ENCODE peak calls at places on chromosomes 5 and 9, in ten cellular contexts. F, T, U, G, B, L, Q, E, S and J are unnamed samples.

GRCh38 chr5:35294976-35295375 is 64.7 kb upstream of the PRLR start:
- DNase-seq in F (no peak), T (no peak), U (no peak), G (no peak), B (no peak), L (no peak), Q (no peak), E (no peak), S (no peak), J (no peak)

GRCh38 chr5:113806823-113807222 is 293.3 kb downstream of the YTHDC2 start:
- DNase-seq in F (no peak), T (peak), U (no peak), G (peak), B (peak), L (no peak), Q (no peak), E (no peak), S (no peak), J (no peak)

GRCh38 chr5:102715405-102715804 is 39.7 kb upstream of the PAM start:
- DNase-seq in F (no peak), T (no peak), U (no peak), G (peak), B (no peak), L (peak), Q (no peak), E (peak), S (no peak), J (no peak)

GRCh38 chr9:20511680-20512079 is 110.6 kb downstream of the MLLT3 start:
- DNase-seq in F (no peak), T (no peak), U (no peak), G (no peak), B (no peak), L (no peak), Q (no peak), E (peak), S (no peak), J (no peak)

GRCh38 chr9:128414461-128414860 is 6.2 kb upstream of the CERCAM start:
- DNase-seq in F (no peak), T (no peak), U (no peak), G (no peak), B (no peak), L (no peak), Q (no peak), E (no peak), S (no peak), J (no peak)

GRCh38 chr9:135087489-135087791 is at the start of gene OLFM1:
- DNase-seq in F (peak), T (peak), U (peak), G (peak), B (peak), L (peak), Q (no peak), E (peak), S (peak), J (no peak)

GRCh38 chr5:6740586-6741150 is 27.4 kb downstream of the TENT4A start:
- DNase-seq in F (peak), T (no peak), U (no peak), G (no peak), B (no peak), L (no peak), Q (no peak), E (no peak), S (no peak), J (no peak)

GRCh38 chr9:132244582-132245455 is 83.0 kb downstream of the NTNG2 start:
- DNase-seq in F (no peak), T (peak), U (no peak), G (peak), B (no peak), L (no peak), Q (no peak), E (no peak), S (no peak), J (no peak)

GRCh38 chr9:89978185-89978584 is 373.4 kb downstream of the GADD45G start:
- DNase-seq in F (no peak), T (no peak), U (no peak), G (peak), B (peak), L (no peak), Q (no peak), E (peak), S (no peak), J (no peak)

GRCh38 chr5:87410941-87411340 is 1.8 kb downstream of the CCNH start:
- DNase-seq in F (no peak), T (no peak), U (no peak), G (peak), B (no peak), L (peak), Q (no peak), E (no peak), S (no peak), J (no peak)

GRCh38 chr5:57783693-57784092 is 301.1 kb upstream of the ACTBL2 start:
- DNase-seq in F (no peak), T (no peak), U (no peak), G (peak), B (no peak), L (no peak), Q (no peak), E (no peak), S (no peak), J (no peak)

GRCh38 chr5:2556375-2556966 is 195.0 kb downstream of the IRX2 start:
- DNase-seq in F (no peak), T (no peak), U (no peak), G (no peak), B (no peak), L (no peak), Q (no peak), E (no peak), S (no peak), J (peak)

GRCh38 chr5:84181093-84181492 is 203.6 kb downstream of the EDIL3 start:
- DNase-seq in F (no peak), T (no peak), U (no peak), G (peak), B (no peak), L (no peak), Q (no peak), E (no peak), S (no peak), J (no peak)

GRCh38 chr5:67196537-67197059 is at the start of gene CD180:
- DNase-seq in F (no peak), T (no peak), U (no peak), G (peak), B (no peak), L (no peak), Q (no peak), E (no peak), S (peak), J (no peak)

GRCh38 chr9:99782962-99783718 is 38.5 kb upstream of the NR4A3 start:
- DNase-seq in F (no peak), T (no peak), U (no peak), G (no peak), B (no peak), L (no peak), Q (no peak), E (no peak), S (no peak), J (no peak)

GRCh38 chr5:124746252-124746915 is at the start of gene ZNF608:
- DNase-seq in F (no peak), T (peak), U (no peak), G (peak), B (peak), L (peak), Q (no peak), E (peak), S (no peak), J (no peak)

GRCh38 chr9:121363586-121363961 is 6.5 kb downstream of the STOM start:
- DNase-seq in F (no peak), T (no peak), U (no peak), G (no peak), B (no peak), L (no peak), Q (no peak), E (no peak), S (no peak), J (no peak)

GRCh38 chr9:113456235-113456634 is 7.3 kb upstream of the RGS3 start:
- DNase-seq in F (no peak), T (no peak), U (no peak), G (peak), B (no peak), L (no peak), Q (no peak), E (no peak), S (no peak), J (peak)

GRCh38 chr9:101469026-101469425 is 33.5 kb upstream of the ALDOB start:
- DNase-seq in F (no peak), T (no peak), U (no peak), G (no peak), B (no peak), L (no peak), Q (no peak), E (no peak), S (no peak), J (no peak)

GRCh38 chr9:12726795-12727194 is 33.6 kb downstream of the TYRP1 start:
- DNase-seq in F (no peak), T (no peak), U (no peak), G (no peak), B (no peak), L (no peak), Q (no peak), E (no peak), S (no peak), J (no peak)

DNA sequence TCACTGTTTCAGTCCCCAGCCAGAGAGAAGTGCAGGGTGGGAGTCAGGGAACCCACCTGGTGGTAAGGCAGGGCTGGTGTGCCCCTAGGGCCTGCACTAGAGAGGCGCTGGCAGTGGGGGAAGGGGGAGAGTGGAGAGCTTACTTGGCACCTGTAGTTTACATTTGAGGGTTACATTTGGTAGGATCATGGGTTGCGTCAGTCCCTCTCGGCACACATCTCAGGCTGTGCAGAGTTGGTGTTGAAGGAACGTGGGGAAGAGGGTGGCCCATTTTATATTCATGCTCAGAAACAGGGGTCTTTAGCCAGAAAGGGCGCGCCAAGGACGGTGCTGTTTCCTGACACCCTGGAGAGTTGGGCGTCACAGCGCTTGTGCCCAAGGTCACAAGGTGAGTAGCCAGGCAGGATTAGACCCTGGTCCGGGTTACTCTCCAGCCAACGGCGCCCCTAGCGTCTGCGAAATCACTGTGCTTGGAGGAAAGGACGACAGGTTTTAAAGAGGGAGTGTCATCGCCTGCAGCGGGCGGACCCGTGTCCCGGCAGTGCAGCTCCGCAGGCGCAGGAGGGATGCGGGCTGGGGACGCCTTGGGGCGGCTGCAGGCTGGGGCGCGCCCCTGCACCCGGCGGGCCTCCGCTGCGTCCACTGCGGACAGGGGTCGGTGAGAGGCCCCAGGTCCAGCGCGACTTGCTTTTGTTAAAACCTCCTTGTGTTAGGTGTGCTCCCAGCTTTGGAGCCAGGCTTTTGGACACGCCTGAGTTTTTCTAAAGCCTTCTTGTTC is 272.6 kb downstream of the FANCC start:
- DNase-seq in F (no peak), T (no peak), U (peak), G (no peak), B (no peak), L (no peak), Q (no peak), E (no peak), S (peak), J (no peak)
- H3K4me3 ChIP-seq in F (peak), T (no peak), U (no peak), G (no peak), B (no peak), L (no peak), Q (no peak), E (no peak), S (peak), J (peak)

DNA sequence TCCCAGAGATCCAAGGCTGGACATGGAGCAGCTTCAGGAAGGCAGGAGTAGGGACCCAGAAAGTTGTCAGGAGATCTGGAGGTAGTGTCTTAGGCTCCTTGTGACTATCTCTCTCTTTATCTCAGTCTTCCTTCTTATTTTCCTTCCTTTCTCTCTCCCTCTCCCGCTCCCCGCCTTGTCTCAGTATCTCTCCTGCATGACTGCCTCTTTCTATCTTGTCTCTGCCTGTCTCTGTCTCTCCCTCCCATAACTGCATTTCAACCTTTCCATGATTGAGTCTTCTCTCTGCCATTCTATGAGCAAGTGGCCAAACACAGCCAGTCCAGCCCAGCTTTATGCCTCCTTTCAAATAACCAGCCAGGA is 61.0 kb upstream of the NEK6 start:
- DNase-seq in F (peak), T (no peak), U (no peak), G (no peak), B (no peak), L (no peak), Q (no peak), E (no peak), S (peak), J (no peak)
- H3K4me3 ChIP-seq in F (no peak), T (no peak), U (no peak), G (no peak), B (no peak), L (no peak), Q (no peak), E (no peak), S (no peak), J (no peak)

GRCh38 chr9:93184439-93185221 is 691 bp downstream of the WNK2 start:
- DNase-seq in F (no peak), T (no peak), U (no peak), G (no peak), B (peak), L (no peak), Q (no peak), E (no peak), S (no peak), J (no peak)

GRCh38 chr9:93183106-93183662 is 755 bp upstream of the WNK2 start:
- DNase-seq in F (no peak), T (no peak), U (no peak), G (no peak), B (no peak), L (no peak), Q (no peak), E (no peak), S (no peak), J (no peak)

GRCh38 chr9:93185261-93186150 is 1.6 kb downstream of the WNK2 start:
- DNase-seq in F (no peak), T (no peak), U (no peak), G (no peak), B (no peak), L (no peak), Q (no peak), E (no peak), S (no peak), J (no peak)

GRCh38 chr9:93182572-93182971 is 1.4 kb upstream of the WNK2 start:
- DNase-seq in F (no peak), T (no peak), U (no peak), G (no peak), B (no peak), L (no peak), Q (no peak), E (no peak), S (peak), J (no peak)

DNA sequence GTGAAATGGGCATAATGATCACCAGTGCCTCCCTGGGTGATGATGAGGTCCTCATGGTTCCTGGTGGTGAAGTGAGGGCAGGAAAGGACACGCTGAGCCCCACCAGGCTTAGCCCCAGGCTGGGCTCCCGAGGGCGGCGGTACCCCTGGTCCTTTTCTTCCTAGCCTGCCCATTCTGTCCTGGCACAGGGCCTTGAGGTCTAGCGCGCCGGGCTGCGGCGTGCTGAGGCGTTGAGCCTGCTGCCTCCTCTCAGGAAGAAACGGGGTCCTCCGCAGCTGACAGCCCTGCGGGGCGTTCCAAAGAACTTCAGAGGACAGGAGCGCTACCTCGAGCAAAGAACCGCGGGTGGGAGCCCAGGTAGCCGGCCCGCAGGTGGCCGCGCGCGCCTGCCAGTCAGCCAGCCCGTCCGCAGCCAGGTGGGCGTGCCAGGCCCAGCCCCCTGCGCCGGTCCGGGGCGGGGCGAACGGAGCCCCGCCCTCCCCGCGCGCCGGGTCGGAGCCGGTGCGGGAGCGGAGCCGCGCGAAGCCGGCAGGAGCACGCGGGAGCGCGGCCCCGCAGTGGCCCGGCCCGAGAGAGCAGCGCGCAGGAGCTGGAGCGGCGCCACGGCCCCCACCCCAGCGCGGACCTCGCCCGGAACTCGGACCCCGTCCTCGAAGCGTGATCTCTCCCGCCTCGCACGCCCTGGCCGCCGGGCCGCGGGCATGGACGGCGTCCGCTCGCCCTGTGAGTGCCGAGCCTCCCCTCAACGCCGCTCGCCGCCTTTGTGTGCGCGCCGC is at the start of gene WNK2:
- DNase-seq in F (no peak), T (no peak), U (no peak), G (peak), B (peak), L (peak), Q (peak), E (no peak), S (peak), J (no peak)
- H3K4me3 ChIP-seq in F (peak), T (peak), U (peak), G (peak), B (peak), L (no peak), Q (peak), E (peak), S (peak), J (peak)

DNA sequence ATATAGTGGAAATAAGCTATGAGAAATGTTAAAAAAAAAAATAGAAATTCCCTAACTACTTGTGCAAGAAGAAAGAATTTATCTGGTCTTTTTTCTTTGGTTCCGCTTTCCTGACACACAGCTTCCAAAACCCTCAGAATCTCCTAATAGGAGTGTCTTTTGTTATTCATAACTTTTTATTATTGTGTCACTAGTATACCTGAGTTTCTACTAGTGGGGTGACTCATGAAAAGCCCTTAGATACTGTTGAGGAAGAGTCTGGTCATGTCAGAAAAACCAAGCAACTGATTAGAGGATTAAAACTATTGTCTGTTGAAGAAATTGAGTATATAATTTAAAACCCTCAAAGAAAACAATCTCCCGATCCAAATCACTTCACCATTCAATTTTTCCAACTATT is 152.8 kb upstream of the IFNE start:
- DNase-seq in F (no peak), T (no peak), U (no peak), G (no peak), B (no peak), L (no peak), Q (no peak), E (no peak), S (no peak), J (no peak)
- H3K4me3 ChIP-seq in F (no peak), T (no peak), U (no peak), G (no peak), B (no peak), L (no peak), Q (no peak), E (no peak), S (no peak), J (no peak)

GRCh38 chr9:91395106-91395552 is 28.5 kb downstream of the NFIL3 start:
- DNase-seq in F (no peak), T (no peak), U (no peak), G (peak), B (no peak), L (peak), Q (no peak), E (peak), S (no peak), J (no peak)
- H3K4me3 ChIP-seq in F (no peak), T (no peak), U (no peak), G (no peak), B (no peak), L (no peak), Q (no peak), E (no peak), S (no peak), J (no peak)

GRCh38 chr5:61313960-61314681 is 17.9 kb upstream of the ZSWIM6 start:
- DNase-seq in F (no peak), T (no peak), U (no peak), G (peak), B (no peak), L (peak), Q (no peak), E (peak), S (no peak), J (no peak)
- H3K4me3 ChIP-seq in F (no peak), T (no peak), U (no peak), G (no peak), B (no peak), L (no peak), Q (no peak), E (no peak), S (no peak), J (no peak)

DNA sequence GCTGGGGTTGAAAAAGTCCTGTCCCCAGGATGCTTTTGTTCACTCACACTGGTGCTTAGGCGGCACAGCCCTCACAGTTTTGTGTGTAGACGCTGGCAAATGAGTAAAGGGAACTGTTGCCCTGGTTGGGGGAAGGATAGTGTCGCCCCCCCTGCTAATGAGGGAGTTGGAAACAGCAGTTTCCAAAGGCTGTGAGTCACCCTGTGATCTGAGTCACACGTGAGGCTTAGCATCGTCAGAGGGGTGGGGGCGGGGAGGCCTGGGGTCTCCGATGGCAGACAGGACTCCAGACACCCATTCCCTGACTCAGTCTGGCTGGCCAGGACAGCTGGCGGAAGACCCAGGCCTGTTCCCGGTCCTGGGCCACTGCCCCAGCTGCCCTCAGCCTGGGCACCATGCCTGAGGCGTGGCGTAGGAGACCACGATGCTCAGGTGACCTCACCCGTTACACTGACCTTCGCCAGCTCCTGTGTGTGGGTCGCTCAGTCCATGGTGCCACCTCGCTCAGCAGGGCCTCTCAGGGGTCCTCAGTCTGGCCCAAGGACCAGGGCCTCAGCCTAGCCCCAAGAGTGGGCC is 2.9 kb downstream of the DNAJB5 start:
- DNase-seq in F (peak), T (peak), U (no peak), G (peak), B (no peak), L (peak), Q (no peak), E (peak), S (no peak), J (no peak)
- H3K4me3 ChIP-seq in F (no peak), T (no peak), U (no peak), G (no peak), B (no peak), L (no peak), Q (no peak), E (peak), S (no peak), J (no peak)

GRCh38 chr5:139481580-139482049 is 943 bp downstream of the STING1 start:
- DNase-seq in F (peak), T (peak), U (no peak), G (peak), B (no peak), L (peak), Q (no peak), E (no peak), S (no peak), J (no peak)
- H3K4me3 ChIP-seq in F (peak), T (peak), U (no peak), G (peak), B (peak), L (peak), Q (peak), E (peak), S (peak), J (peak)